ENCODE peak calls at places on chromosomes 13 and 19, in eight cellular contexts. Q, S, I, M, D, T, Y and F are unnamed samples.
A peak's percentile ranks its signal among the peaks of the same experiment; 100 is the strongest.

GRCh38 chr13:99086149-99086868 is 108.4 kb upstream of the DOCK9 start:
- DNase-seq in M (peak; percentile 40), T (peak; percentile 68), Y (peak; percentile 47), Q (peak; percentile 87), S (peak; percentile 82), I (peak; percentile 39), D (peak; percentile 47), F (peak; percentile 77)

GRCh38 chr19:17348700-17349099 is 11.3 kb downstream of the GTPBP3 start:
- DNase-seq in T (peak; percentile 77), D (peak; percentile 53), M (no peak), Y (peak; percentile 52), I (no peak), S (peak; percentile 91), Q (peak; percentile 65), F (no peak)

GRCh38 chr13:75432811-75433244 is 49.1 kb downstream of the TBC1D4 start:
- DNase-seq in D (no peak), S (no peak), I (no peak), M (no peak), Y (no peak), T (no peak), Q (no peak), F (no peak)

GRCh38 chr13:67635754-67636153 is 405.6 kb upstream of the PCDH9 start:
- DNase-seq in T (no peak), I (no peak), Y (no peak), M (no peak), S (no peak), Q (no peak), D (peak; percentile 4), F (no peak)

GRCh38 chr19:55443045-55443823 is at the start of gene SHISA7:
- DNase-seq in S (no peak), Q (peak; percentile 48), D (no peak), Y (no peak), M (no peak), I (no peak), T (no peak), F (no peak)

GRCh38 chr19:49758292-49758691 is 4.8 kb downstream of the TSKS start:
- DNase-seq in D (peak; percentile 83), M (no peak), T (no peak), I (no peak), Q (no peak), Y (peak; percentile 67), S (peak; percentile 57), F (no peak)

GRCh38 chr19:44661904-44662303 is 9.4 kb upstream of the CEACAM19 start:
- DNase-seq in Y (no peak), Q (no peak), D (peak; percentile 23), T (no peak), S (no peak), I (no peak), M (no peak), F (no peak)

GRCh38 chr13:32538234-32538620 is 368 bp downstream of the N4BP2L2 start:
- DNase-seq in I (peak; percentile 56), T (peak; percentile 27), S (no peak), Q (peak; percentile 66), M (no peak), D (peak; percentile 62), Y (peak; percentile 42), F (peak; percentile 63)

GRCh38 chr19:38319421-38320258 is at the start of gene KCNK6:
- DNase-seq in M (peak; percentile 57), D (no peak), I (peak; percentile 79), Q (peak; percentile 78), T (peak; percentile 39), S (peak; percentile 79), Y (peak; percentile 14), F (peak; percentile 82)

GRCh38 chr19:49475191-49475932 is 1.3 kb downstream of the FLT3LG start:
- DNase-seq in T (no peak), I (no peak), Q (no peak), Y (no peak), D (no peak), S (no peak), M (no peak), F (no peak)

GRCh38 chr13:47291116-47291656 is 394.3 kb upstream of the HTR2A start:
- DNase-seq in S (no peak), D (no peak), M (no peak), T (no peak), I (no peak), Q (no peak), Y (peak; percentile 44), F (no peak)

GRCh38 chr19:3285647-3286176 is 61.3 kb downstream of the CELF5 start:
- DNase-seq in M (no peak), Q (no peak), D (no peak), T (no peak), Y (no peak), I (no peak), S (no peak), F (peak; percentile 53)

GRCh38 chr19:50640368-50640767 is 687 bp upstream of the SYT3 start:
- DNase-seq in M (no peak), I (no peak), Q (no peak), D (no peak), S (no peak), Y (no peak), T (no peak), F (no peak)

GRCh38 chr13:110396913-110397379 is 89.9 kb downstream of the COL4A2 start:
- DNase-seq in D (peak; percentile 100), I (peak; percentile 80), T (peak; percentile 89), Q (no peak), Y (peak; percentile 100), M (peak; percentile 85), S (no peak), F (peak; percentile 84)

GRCh38 chr13:44160549-44161278 is 212.9 kb upstream of the SERP2 start:
- DNase-seq in I (no peak), T (no peak), M (no peak), S (no peak), D (peak; percentile 15), Y (no peak), Q (no peak), F (no peak)

GRCh38 chr19:42436006-42436405 is 6.7 kb downstream of the CXCL17 start:
- DNase-seq in S (no peak), Y (no peak), I (no peak), T (no peak), D (no peak), Q (no peak), M (no peak), F (no peak)

GRCh38 chr19:42442833-42443232 is at the start of gene CXCL17:
- DNase-seq in Q (no peak), Y (no peak), T (no peak), D (no peak), I (no peak), S (peak; percentile 60), M (peak; percentile 51), F (no peak)

GRCh38 chr19:42443944-42444398 is 1.2 kb upstream of the CXCL17 start:
- DNase-seq in Y (no peak), D (no peak), S (no peak), Q (no peak), M (no peak), T (no peak), I (no peak), F (no peak)

GRCh38 chr19:42441047-42441440 is 1.7 kb downstream of the CXCL17 start:
- DNase-seq in Q (no peak), T (no peak), M (no peak), S (no peak), D (no peak), I (no peak), Y (no peak), F (no peak)

GRCh38 chr19:42440357-42441046 is 2.2 kb downstream of the CXCL17 start:
- DNase-seq in I (peak; percentile 78), T (peak; percentile 80), Q (peak; percentile 85), Y (peak; percentile 27), M (peak; percentile 33), S (peak; percentile 92), D (peak; percentile 59), F (peak; percentile 90)
- H3K9me3 ChIP-seq in I (no peaks in the 10 kb centered on the region), T (no peaks in the 10 kb centered on the region), Q (no peaks in the 10 kb centered on the region), Y (no peaks in the 10 kb centered on the region), M (no peaks in the 10 kb centered on the region), S (no peaks in the 10 kb centered on the region), D (no peaks in the 10 kb centered on the region), F (no peaks in the 10 kb centered on the region)

GRCh38 chr19:1364070-1364719 is 19.5 kb upstream of the NDUFS7 start:
- DNase-seq in D (peak; percentile 20), S (no peak), Y (no peak), M (no peak), I (no peak), Q (no peak), T (no peak), F (no peak)
- TF ChIP-seq CTCF in D (peak; percentile 22), S (peak; percentile 61), Y (peak; percentile 38), M (no peak), I (no peak), Q (peak; percentile 21), T (peak; percentile 6), F (no peak)

GRCh38 chr13:29562762-29563161 is 32.7 kb downstream of the SLC7A1 start:
- DNase-seq in T (no peak), S (peak; percentile 32), Q (no peak), D (no peak), I (no peak), Y (no peak), M (no peak), F (no peak)

GRCh38 chr13:29561918-29562317 is 33.6 kb downstream of the SLC7A1 start:
- DNase-seq in D (peak; percentile 25), I (no peak), Y (no peak), S (peak; percentile 29), M (no peak), T (no peak), Q (no peak), F (no peak)

GRCh38 chr13:29566206-29566605 is 29.3 kb downstream of the SLC7A1 start:
- DNase-seq in Q (no peak), Y (no peak), D (no peak), I (no peak), M (no peak), T (no peak), S (no peak), F (no peak)

GRCh38 chr13:29564828-29565227 is 30.7 kb downstream of the SLC7A1 start:
- DNase-seq in T (no peak), S (no peak), I (no peak), Y (no peak), D (no peak), M (no peak), Q (no peak), F (no peak)

DNA sequence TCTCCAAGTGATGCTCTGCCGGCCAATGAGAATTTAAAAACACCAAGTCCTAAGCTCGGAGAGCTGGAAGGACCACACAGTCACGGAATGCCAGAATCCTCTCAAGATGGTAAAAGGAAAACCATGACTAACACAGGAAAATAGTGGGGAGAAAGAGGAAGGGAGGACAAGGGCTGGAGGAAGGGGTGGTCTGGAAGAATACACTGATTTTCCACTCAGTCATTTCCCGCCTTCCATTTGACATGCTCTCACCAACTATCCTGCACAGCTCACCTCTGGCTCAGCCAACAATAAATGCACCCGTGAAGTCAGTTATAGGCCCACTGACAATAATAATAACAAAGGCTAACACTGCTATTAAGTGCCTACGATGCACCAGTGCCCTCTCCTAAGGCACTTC is 31.5 kb downstream of the SLC7A1 start:
- DNase-seq in I (no peak), Q (no peak), S (no peak), T (no peak), M (no peak), Y (no peak), D (no peak), F (no peak)
- H3K4me1 ChIP-seq in I (no peaks in the 10 kb centered on the region), Q (peaks cover 15% of the 10 kb centered on the region), S (no peaks in the 10 kb centered on the region), T (no peaks in the 10 kb centered on the region), M (peaks cover 12% of the 10 kb centered on the region), Y (peaks cover 31% of the 10 kb centered on the region), D (peaks cover 6% of the 10 kb centered on the region), F (no peaks in the 10 kb centered on the region)

GRCh38 chr13:19150226-19150625 is 31.4 kb downstream of the TUBA3C start:
- DNase-seq in I (no peak), Q (no peak), S (no peak), T (no peak), Y (no peak), D (no peak), M (no peak), F (no peak)
- H3K9me3 ChIP-seq in I (no peaks in the 10 kb centered on the region), Q (peaks cover 11% of the 10 kb centered on the region), S (peaks cover 68% of the 10 kb centered on the region), T (no peaks in the 10 kb centered on the region), Y (peaks cover 34% of the 10 kb centered on the region), D (peaks cover 50% of the 10 kb centered on the region), M (no peaks in the 10 kb centered on the region), F (no peaks in the 10 kb centered on the region)

GRCh38 chr13:94362411-94362909 is 117.0 kb downstream of the DCT start:
- DNase-seq in S (peak; percentile 88), T (no peak), Q (peak; percentile 84), M (peak; percentile 62), D (peak; percentile 95), Y (peak; percentile 82), I (no peak), F (peak; percentile 35)
- TF ChIP-seq CTCF in S (peak; percentile 93), T (peak; percentile 80), Q (peak; percentile 92), M (peak; percentile 88), D (peak; percentile 94), Y (peak; percentile 92), I (peak; percentile 90), F (peak; percentile 87)